ENCODE peak calls at places on chromosomes 6 and 20, in five cellular contexts. One of them, this sample, is unnamed.

GRCh38 chr6:2450546-2450945 is 205.1 kb upstream of the GMDS start:
- DNase-seq in gastrocnemius medialis: peak
- DNase-seq in heart right ventricle: peak
- DNase-seq in upper lobe of left lung: no peak
- DNase-seq in psoas muscle: peak
- DNase-seq in this sample: peak

GRCh38 chr20:50727792-50728485 is 3.4 kb upstream of the PARD6B start:
- DNase-seq in gastrocnemius medialis: no peak
- DNase-seq in heart right ventricle: no peak
- DNase-seq in upper lobe of left lung: peak
- DNase-seq in psoas muscle: no peak
- DNase-seq in this sample: peak

GRCh38 chr6:166969390-166970002 is 13.1 kb upstream of the RNASET2 start:
- DNase-seq in gastrocnemius medialis: no peak
- DNase-seq in heart right ventricle: no peak
- DNase-seq in upper lobe of left lung: no peak
- DNase-seq in psoas muscle: no peak
- DNase-seq in this sample: no peak

GRCh38 chr6:104682722-104683643 is 176.7 kb downstream of the HACE1 start:
- DNase-seq in gastrocnemius medialis: no peak
- DNase-seq in heart right ventricle: peak
- DNase-seq in upper lobe of left lung: peak
- DNase-seq in psoas muscle: peak
- DNase-seq in this sample: peak

GRCh38 chr6:156662025-156662445 is 115.1 kb upstream of the ARID1B start:
- DNase-seq in gastrocnemius medialis: no peak
- DNase-seq in heart right ventricle: no peak
- DNase-seq in upper lobe of left lung: no peak
- DNase-seq in psoas muscle: peak
- DNase-seq in this sample: peak

GRCh38 chr6:118722820-118723526 is 71.6 kb upstream of the CEP85L start:
- DNase-seq in gastrocnemius medialis: no peak
- DNase-seq in heart right ventricle: no peak
- DNase-seq in upper lobe of left lung: no peak
- DNase-seq in psoas muscle: no peak
- DNase-seq in this sample: no peak

GRCh38 chr6:160057080-160057479 is 64.5 kb upstream of the SLC22A1 start:
- DNase-seq in gastrocnemius medialis: no peak
- DNase-seq in heart right ventricle: no peak
- DNase-seq in upper lobe of left lung: no peak
- DNase-seq in psoas muscle: no peak
- DNase-seq in this sample: no peak

GRCh38 chr6:130421567-130421966 is 55.8 kb downstream of the TMEM200A start:
- DNase-seq in gastrocnemius medialis: no peak
- DNase-seq in heart right ventricle: no peak
- DNase-seq in upper lobe of left lung: no peak
- DNase-seq in psoas muscle: no peak
- DNase-seq in this sample: no peak

GRCh38 chr6:166462461-166463135 is 79.9 kb upstream of the MPC1 start:
- DNase-seq in gastrocnemius medialis: no peak
- DNase-seq in heart right ventricle: no peak
- DNase-seq in upper lobe of left lung: peak
- DNase-seq in psoas muscle: no peak
- DNase-seq in this sample: no peak

GRCh38 chr20:48738399-48739304 is 89.1 kb downstream of the PREX1 start:
- DNase-seq in gastrocnemius medialis: no peak
- DNase-seq in heart right ventricle: no peak
- DNase-seq in upper lobe of left lung: no peak
- DNase-seq in psoas muscle: no peak
- DNase-seq in this sample: no peak

GRCh38 chr6:80425089-80425823 is 318.8 kb downstream of the BCKDHB start:
- DNase-seq in gastrocnemius medialis: no peak
- DNase-seq in heart right ventricle: no peak
- DNase-seq in upper lobe of left lung: no peak
- DNase-seq in psoas muscle: no peak
- DNase-seq in this sample: no peak

GRCh38 chr6:62150048-62150663 is 135.9 kb downstream of the KHDRBS2 start:
- DNase-seq in gastrocnemius medialis: no peak
- DNase-seq in heart right ventricle: no peak
- DNase-seq in upper lobe of left lung: peak
- DNase-seq in psoas muscle: no peak
- DNase-seq in this sample: no peak

GRCh38 chr6:126102358-126102757 is 116.0 kb downstream of the TRMT11 start:
- DNase-seq in gastrocnemius medialis: no peak
- DNase-seq in heart right ventricle: no peak
- DNase-seq in upper lobe of left lung: no peak
- DNase-seq in psoas muscle: no peak
- DNase-seq in this sample: no peak

GRCh38 chr20:47740225-47741184 is 44.8 kb downstream of the SULF2 start:
- DNase-seq in gastrocnemius medialis: peak
- DNase-seq in heart right ventricle: no peak
- DNase-seq in upper lobe of left lung: peak
- DNase-seq in psoas muscle: peak
- DNase-seq in this sample: peak

GRCh38 chr6:92762414-92763374 is 656.7 kb downstream of the EPHA7 start:
- DNase-seq in gastrocnemius medialis: no peak
- DNase-seq in heart right ventricle: no peak
- DNase-seq in upper lobe of left lung: no peak
- DNase-seq in psoas muscle: no peak
- DNase-seq in this sample: no peak

GRCh38 chr20:31236953-31237352 is 20.5 kb upstream of the DEFB115 start:
- DNase-seq in gastrocnemius medialis: no peak
- DNase-seq in heart right ventricle: no peak
- DNase-seq in upper lobe of left lung: no peak
- DNase-seq in psoas muscle: no peak
- DNase-seq in this sample: no peak

GRCh38 chr6:38625191-38625590 is 14.5 kb downstream of the BTBD9 start:
- DNase-seq in gastrocnemius medialis: no peak
- DNase-seq in heart right ventricle: no peak
- DNase-seq in upper lobe of left lung: no peak
- DNase-seq in psoas muscle: no peak
- DNase-seq in this sample: no peak

GRCh38 chr20:9068896-9069663 is at the start of gene PLCB4:
- DNase-seq in gastrocnemius medialis: no peak
- DNase-seq in heart right ventricle: peak
- DNase-seq in upper lobe of left lung: no peak
- DNase-seq in psoas muscle: peak
- DNase-seq in this sample: peak

GRCh38 chr6:107707346-107708270 is 116.5 kb downstream of the SCML4 start:
- DNase-seq in gastrocnemius medialis: no peak
- DNase-seq in heart right ventricle: no peak
- DNase-seq in upper lobe of left lung: no peak
- DNase-seq in psoas muscle: no peak
- DNase-seq in this sample: no peak

GRCh38 chr6:152804150-152804549 is 53.6 kb downstream of the VIP start:
- DNase-seq in gastrocnemius medialis: no peak
- DNase-seq in heart right ventricle: no peak
- DNase-seq in upper lobe of left lung: no peak
- DNase-seq in psoas muscle: no peak
- DNase-seq in this sample: no peak

DNA sequence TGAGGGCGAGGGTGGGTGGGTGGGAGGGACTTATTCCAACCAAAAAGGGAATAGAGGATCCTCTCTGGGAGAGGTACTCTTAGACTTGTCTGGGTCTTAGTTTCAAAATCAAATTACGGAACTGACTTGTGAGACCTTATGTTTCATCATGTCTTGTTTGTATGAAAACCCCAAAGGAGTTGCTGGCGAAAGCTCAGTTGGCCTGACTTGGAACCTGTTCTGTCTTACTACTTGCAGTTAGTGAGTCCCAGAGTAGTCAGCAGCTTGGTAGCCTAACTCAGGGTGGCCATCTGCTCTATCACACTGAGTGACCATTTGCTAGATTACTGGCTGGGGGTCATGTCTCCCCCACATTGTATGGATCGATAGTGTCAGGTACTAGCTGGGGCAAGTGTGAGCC is 114.9 kb upstream of the MOCS1 start:
- DNase-seq in gastrocnemius medialis: no peak
- DNase-seq in heart right ventricle: no peak
- DNase-seq in upper lobe of left lung: no peak
- DNase-seq in psoas muscle: no peak
- DNase-seq in this sample: no peak
- H3K27ac ChIP-seq in gastrocnemius medialis: no peak
- H3K27ac ChIP-seq in heart right ventricle: no peak
- H3K27ac ChIP-seq in upper lobe of left lung: no peak
- H3K27ac ChIP-seq in psoas muscle: no peak
- H3K27ac ChIP-seq in this sample: no peak

GRCh38 chr20:40965671-40966070 is 63.0 kb upstream of the TOP1 start:
- DNase-seq in gastrocnemius medialis: no peak
- DNase-seq in heart right ventricle: no peak
- DNase-seq in upper lobe of left lung: no peak
- DNase-seq in psoas muscle: no peak
- DNase-seq in this sample: no peak

GRCh38 chr20:40966516-40967185 is 62.0 kb upstream of the TOP1 start:
- DNase-seq in gastrocnemius medialis: no peak
- DNase-seq in heart right ventricle: no peak
- DNase-seq in upper lobe of left lung: no peak
- DNase-seq in psoas muscle: no peak
- DNase-seq in this sample: no peak

GRCh38 chr20:40963505-40963845 is 65.1 kb upstream of the TOP1 start:
- DNase-seq in gastrocnemius medialis: no peak
- DNase-seq in heart right ventricle: no peak
- DNase-seq in upper lobe of left lung: no peak
- DNase-seq in psoas muscle: no peak
- DNase-seq in this sample: no peak

GRCh38 chr20:40962733-40963504 is 65.7 kb upstream of the TOP1 start:
- DNase-seq in gastrocnemius medialis: peak
- DNase-seq in heart right ventricle: peak
- DNase-seq in upper lobe of left lung: peak
- DNase-seq in psoas muscle: peak
- DNase-seq in this sample: peak

GRCh38 chr20:40966103-40966502 is 62.5 kb upstream of the TOP1 start:
- DNase-seq in gastrocnemius medialis: no peak
- DNase-seq in heart right ventricle: no peak
- DNase-seq in upper lobe of left lung: no peak
- DNase-seq in psoas muscle: no peak
- DNase-seq in this sample: no peak
- TF ChIP-seq CTCF in gastrocnemius medialis: no peak
- TF ChIP-seq CTCF in heart right ventricle: no peak
- TF ChIP-seq CTCF in upper lobe of left lung: no peak
- TF ChIP-seq CTCF in psoas muscle: no peak
- TF ChIP-seq CTCF in this sample: no peak

GRCh38 chr6:41492261-41492891 is 53.8 kb upstream of the FOXP4 start:
- DNase-seq in gastrocnemius medialis: no peak
- DNase-seq in heart right ventricle: no peak
- DNase-seq in upper lobe of left lung: no peak
- DNase-seq in psoas muscle: no peak
- DNase-seq in this sample: no peak

GRCh38 chr6:41488064-41488391 is 58.2 kb upstream of the FOXP4 start:
- DNase-seq in gastrocnemius medialis: no peak
- DNase-seq in heart right ventricle: no peak
- DNase-seq in upper lobe of left lung: no peak
- DNase-seq in psoas muscle: no peak
- DNase-seq in this sample: no peak

GRCh38 chr6:41483943-41484342 is 62.2 kb upstream of the FOXP4 start:
- DNase-seq in gastrocnemius medialis: no peak
- DNase-seq in heart right ventricle: no peak
- DNase-seq in upper lobe of left lung: no peak
- DNase-seq in psoas muscle: no peak
- DNase-seq in this sample: no peak

GRCh38 chr6:41489284-41489851 is 56.8 kb upstream of the FOXP4 start:
- DNase-seq in gastrocnemius medialis: no peak
- DNase-seq in heart right ventricle: no peak
- DNase-seq in upper lobe of left lung: no peak
- DNase-seq in psoas muscle: no peak
- DNase-seq in this sample: no peak

DNA sequence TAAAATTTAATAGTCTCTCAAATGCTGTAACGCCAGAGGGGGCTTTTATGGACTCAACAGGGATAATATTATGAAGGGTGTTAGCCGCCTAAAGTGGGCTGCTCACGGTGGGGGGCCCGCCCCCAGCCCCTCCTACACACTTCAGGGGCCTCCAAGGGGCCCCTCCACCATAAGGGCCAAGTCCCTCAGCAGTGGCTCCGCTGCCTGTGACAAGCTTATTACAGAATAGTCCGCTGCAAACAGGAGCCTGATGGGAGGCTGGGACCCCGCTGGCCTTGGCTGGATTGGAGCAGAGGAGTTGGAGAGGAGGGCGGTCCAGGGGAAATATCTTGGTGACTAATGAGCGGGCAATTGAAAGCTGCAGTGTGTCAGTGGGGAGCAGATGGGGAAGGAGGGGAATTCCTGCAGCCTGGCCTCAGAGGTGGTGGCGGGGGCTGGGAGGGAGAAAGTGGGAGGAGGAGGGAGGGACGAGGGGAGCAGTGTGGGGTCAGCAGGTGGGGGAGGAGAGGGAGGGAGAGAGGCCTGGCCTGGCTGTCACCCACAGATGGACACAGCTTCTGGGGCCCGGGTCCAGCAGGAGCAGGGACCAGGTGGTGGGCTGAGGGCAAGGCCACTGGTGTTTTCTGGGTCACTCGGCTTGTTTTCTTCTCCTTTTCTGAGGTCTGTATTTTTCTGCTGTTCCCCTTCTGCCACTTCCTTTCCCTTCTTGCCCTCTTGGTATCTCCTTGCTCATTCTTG is 57.6 kb upstream of the FOXP4 start:
- DNase-seq in gastrocnemius medialis: no peak
- DNase-seq in heart right ventricle: peak
- DNase-seq in upper lobe of left lung: no peak
- DNase-seq in psoas muscle: no peak
- DNase-seq in this sample: no peak
- H3K27ac ChIP-seq in gastrocnemius medialis: no peak
- H3K27ac ChIP-seq in heart right ventricle: no peak
- H3K27ac ChIP-seq in upper lobe of left lung: no peak
- H3K27ac ChIP-seq in psoas muscle: no peak
- H3K27ac ChIP-seq in this sample: no peak

GRCh38 chr6:20182926-20183521 is 29.2 kb downstream of the MBOAT1 start:
- DNase-seq in gastrocnemius medialis: peak
- DNase-seq in heart right ventricle: peak
- DNase-seq in upper lobe of left lung: peak
- DNase-seq in psoas muscle: peak
- DNase-seq in this sample: peak
- TF ChIP-seq CTCF in gastrocnemius medialis: no peak
- TF ChIP-seq CTCF in heart right ventricle: no peak
- TF ChIP-seq CTCF in upper lobe of left lung: no peak
- TF ChIP-seq CTCF in psoas muscle: no peak
- TF ChIP-seq CTCF in this sample: no peak

DNA sequence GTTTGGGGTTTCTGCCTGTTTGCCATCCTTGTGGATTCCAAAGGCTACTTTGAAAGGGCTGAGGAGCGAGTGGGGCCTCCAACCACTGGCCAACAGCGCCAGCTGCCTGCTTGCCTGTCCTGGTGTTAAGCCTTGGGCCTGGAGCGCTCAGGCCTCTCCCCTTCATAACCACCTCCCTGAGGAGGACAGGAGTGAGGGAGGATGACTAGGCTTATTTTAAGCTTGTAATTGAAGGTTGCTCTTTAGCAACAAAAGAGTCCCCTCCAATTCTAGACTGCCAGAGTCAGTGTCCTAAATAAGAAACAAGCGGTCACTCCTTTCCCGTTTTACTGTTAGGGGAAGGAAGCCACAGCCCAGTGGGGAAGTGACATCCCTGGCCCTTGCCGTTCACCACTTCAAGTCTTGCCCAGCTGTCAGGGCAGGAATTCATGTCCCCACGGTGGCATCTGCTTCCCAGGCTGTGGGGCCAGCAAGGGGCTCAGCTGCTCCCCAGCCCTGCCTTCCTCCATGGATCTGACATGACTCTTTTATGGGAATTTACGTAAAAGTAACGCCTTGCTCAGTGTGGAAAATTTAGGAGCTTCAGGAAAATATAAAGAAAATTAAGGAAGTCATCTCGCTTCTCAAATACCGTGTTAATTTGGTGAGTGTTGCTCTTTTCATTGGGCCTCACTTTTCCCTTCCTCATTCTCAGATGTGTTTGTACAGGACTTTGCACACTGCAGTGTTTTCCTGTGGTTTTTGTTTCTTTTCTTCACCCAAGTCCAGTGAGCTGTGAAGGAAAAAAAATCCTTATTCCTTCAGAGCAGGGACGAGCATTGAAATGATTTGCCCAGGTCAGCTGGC is 57.8 kb downstream of the SSR1 start:
- DNase-seq in gastrocnemius medialis: no peak
- DNase-seq in heart right ventricle: peak
- DNase-seq in upper lobe of left lung: peak
- DNase-seq in psoas muscle: no peak
- DNase-seq in this sample: no peak
- H3K27ac ChIP-seq in gastrocnemius medialis: peak
- H3K27ac ChIP-seq in heart right ventricle: peak
- H3K27ac ChIP-seq in upper lobe of left lung: peak
- H3K27ac ChIP-seq in psoas muscle: peak
- H3K27ac ChIP-seq in this sample: no peak

This sample was measured in pancreas.